ENCODE peak calls at places on chromosomes 4 and X, in four cellular contexts. L, W, F and H are unnamed samples.

GRCh38 chr4:94577136-94577535 is 125.4 kb downstream of the PDLIM5 start:
- DNase-seq in W (peak; percentile 71), F (no peak), L (peak; percentile 64), H (peak; percentile 23)

GRCh38 chrX:133660356-133660755 is 245.1 kb upstream of the GPC4 start:
- DNase-seq in W (no peak), F (no peak), L (no peak), H (no peak)

GRCh38 chr4:7960790-7961655 is 21.4 kb upstream of the AFAP1 start:
- DNase-seq in W (no peak), F (no peak), L (no peak), H (no peak)

GRCh38 chrX:1417921-1418875 is 26.3 kb upstream of the SLC25A6 start:
- DNase-seq in F (no peak), L (no peak), W (peak; percentile 61), H (no peak)

GRCh38 chr4:165207016-165207430 is 338 bp upstream of the KLHL2 start:
- DNase-seq in W (no peak), F (no peak), L (peak; percentile 14), H (peak; percentile 14)

GRCh38 chr4:10853196-10853595 is 168.6 kb upstream of the CLNK start:
- DNase-seq in F (no peak), W (no peak), L (no peak), H (no peak)

GRCh38 chrX:68936608-68937007 is 107.8 kb downstream of the EFNB1 start:
- DNase-seq in W (no peak), F (no peak), L (no peak), H (no peak)

GRCh38 chr4:1784789-1785591 is 8.1 kb upstream of the FGFR3 start:
- DNase-seq in F (no peak), L (peak; percentile 59), W (no peak), H (no peak)

GRCh38 chr4:180285796-180286195 is 1957.4 kb upstream of the TENM3 start:
- DNase-seq in F (no peak), W (no peak), L (no peak), H (no peak)

GRCh38 chrX:134747006-134747405 is 88.7 kb upstream of the PLAC1 start:
- DNase-seq in L (no peak), F (no peak), W (no peak), H (no peak)

GRCh38 chr4:115119804-115120352 is 6.5 kb upstream of the NDST4 start:
- DNase-seq in F (no peak), L (no peak), W (no peak), H (no peak)

GRCh38 chr4:62460329-62460728 is 1260.2 kb downstream of the ADGRL3 start:
- DNase-seq in W (no peak), F (no peak), L (no peak), H (no peak)

GRCh38 chr4:174214102-174214878 is 69.2 kb downstream of the FBXO8 start:
- DNase-seq in W (no peak), F (no peak), L (no peak), H (peak; percentile 28)

GRCh38 chrX:121592884-121593283 is 545.5 kb downstream of the GLUD2 start:
- DNase-seq in W (no peak), F (no peak), L (no peak), H (no peak)

GRCh38 chr4:23754688-23755087 is 135.2 kb downstream of the PPARGC1A start:
- DNase-seq in F (no peak), W (no peak), L (no peak), H (no peak)

GRCh38 chr4:24328711-24329110 is 255.6 kb downstream of the DHX15 start:
- DNase-seq in W (no peak), L (no peak), F (no peak), H (no peak)

GRCh38 chr4:39330353-39330752 is 35.8 kb downstream of the RFC1 start:
- DNase-seq in F (no peak), L (no peak), W (no peak), H (no peak)

GRCh38 chr4:75841641-75842520 is 60.4 kb downstream of the PPEF2 start:
- DNase-seq in L (peak; percentile 18), W (no peak), F (no peak), H (no peak)

GRCh38 chr4:30386266-30386895 is 333.8 kb upstream of the PCDH7 start:
- DNase-seq in F (no peak), W (no peak), L (no peak), H (no peak)

GRCh38 chrX:2401590-2402360 is 99.0 kb downstream of the DHRSX start:
- DNase-seq in L (peak; percentile 18), W (no peak), F (no peak), H (no peak)

GRCh38 chr4:13892739-13893105 is 265.2 kb upstream of the BOD1L1 start:
- DNase-seq in F (no peak), W (no peak), L (no peak), H (no peak)

GRCh38 chrX:85544609-85545008 is 165.1 kb upstream of the POF1B start:
- DNase-seq in W (no peak), L (no peak), F (no peak), H (no peak)

GRCh38 chr4:8540991-8541390 is 39.2 kb upstream of the GPR78 start:
- DNase-seq in L (no peak), F (no peak), W (peak; percentile 41), H (no peak)

GRCh38 chr4:38099020-38099600 is 138.9 kb downstream of the PTTG2 start:
- DNase-seq in L (no peak), F (no peak), W (no peak), H (no peak)

GRCh38 chr4:43048570-43048969 is 156.1 kb downstream of the GRXCR1 start:
- DNase-seq in F (no peak), W (no peak), L (no peak), H (no peak)
- TF ChIP-seq CTCF in F (no peak), W (no peak), L (no peak), H (no peak)

GRCh38 chr4:139763205-139763604 is 97.6 kb downstream of the MGST2 start:
- DNase-seq in L (no peak), F (no peak), W (no peak), H (no peak)

GRCh38 chr4:139763668-139764067 is 98.0 kb downstream of the MGST2 start:
- DNase-seq in W (no peak), F (no peak), L (peak; percentile 35), H (no peak)

GRCh38 chr4:139762715-139763114 is 97.1 kb downstream of the MGST2 start:
- DNase-seq in L (peak; percentile 59), F (no peak), W (no peak), H (no peak)

GRCh38 chr4:139760558-139760957 is 94.9 kb downstream of the MGST2 start:
- DNase-seq in W (no peak), L (no peak), F (no peak), H (no peak)

GRCh38 chr4:139761461-139761860 is 95.8 kb downstream of the MGST2 start:
- DNase-seq in L (no peak), F (no peak), W (no peak), H (no peak)
- TF ChIP-seq CTCF in L (peak; percentile 20), F (peak; percentile 19), W (no peak), H (no peak)

GRCh38 chr4:41819621-41820020 is 71.1 kb upstream of the PHOX2B start:
- DNase-seq in F (no peak), W (no peak), L (no peak), H (no peak)

GRCh38 chr4:41820473-41820872 is 71.9 kb upstream of the PHOX2B start:
- DNase-seq in F (no peak), L (no peak), W (no peak), H (no peak)

GRCh38 chr4:41815478-41815877 is 67.0 kb upstream of the PHOX2B start:
- DNase-seq in L (no peak), F (no peak), W (no peak), H (no peak)

DNA sequence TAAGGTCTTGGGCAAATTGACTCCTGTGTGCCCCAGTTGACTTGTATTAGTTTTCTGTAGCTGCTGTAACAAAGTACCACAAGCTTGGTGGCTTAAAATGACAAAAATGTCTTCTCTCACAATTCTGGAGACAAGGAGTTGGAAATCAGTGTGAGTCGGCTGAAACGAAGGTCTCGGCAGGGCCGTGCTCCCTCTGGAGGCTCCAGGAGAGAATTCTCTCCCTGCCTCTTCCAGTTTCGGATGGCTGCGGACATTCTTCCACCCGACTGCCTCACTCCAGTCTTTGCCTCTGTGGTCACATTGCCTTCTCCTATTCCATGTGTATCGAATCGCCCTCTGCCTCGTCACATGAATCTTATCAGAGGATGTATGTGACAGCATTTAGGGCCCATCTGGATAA is 66.0 kb upstream of the PHOX2B start:
- DNase-seq in L (no peak), F (peak; percentile 31), W (no peak), H (peak; percentile 47)
- TF ChIP-seq CTCF in L (peak; percentile 46), F (no peak), W (no peak), H (peak; percentile 33)

GRCh38 chr4:168511780-168512467 is 15.1 kb downstream of the PALLD start:
- DNase-seq in F (no peak), W (no peak), L (no peak), H (no peak)

GRCh38 chr4:168509786-168510185 is 12.9 kb downstream of the PALLD start:
- DNase-seq in L (no peak), F (no peak), W (no peak), H (no peak)

GRCh38 chr4:168516841-168517240 is 20.0 kb downstream of the PALLD start:
- DNase-seq in W (no peak), F (no peak), L (peak; percentile 48), H (no peak)

GRCh38 chr4:168515222-168516011 is 18.6 kb downstream of the PALLD start:
- DNase-seq in F (no peak), W (no peak), L (peak; percentile 25), H (no peak)

DNA sequence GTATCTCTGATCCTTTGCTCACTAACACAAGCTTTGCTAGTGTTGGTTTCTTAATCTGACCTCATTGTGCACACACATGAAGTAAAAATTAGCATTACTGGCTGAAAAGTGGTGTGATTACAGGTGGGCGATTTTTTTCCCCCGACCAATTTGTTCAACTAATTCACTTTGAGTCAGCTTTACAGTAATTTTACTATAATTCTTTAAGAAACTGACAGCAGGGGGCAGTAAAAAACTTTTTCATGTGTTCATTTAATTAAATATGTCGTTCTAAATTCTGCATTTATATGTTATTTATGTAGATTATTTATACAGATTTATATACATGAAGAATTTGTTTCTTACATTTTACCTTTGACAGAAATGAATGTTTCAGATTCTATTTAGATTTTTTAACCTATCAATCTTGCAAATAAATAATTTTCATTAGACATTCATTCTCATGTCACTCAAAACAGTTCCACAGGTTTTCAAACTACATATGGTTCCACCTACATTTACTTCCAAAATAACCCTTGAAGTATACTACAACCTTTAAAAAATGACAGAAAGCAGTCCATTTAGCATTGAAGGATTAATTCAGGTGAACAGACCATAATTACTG is 17.5 kb downstream of the PALLD start:
- DNase-seq in W (no peak), L (no peak), F (no peak), H (no peak)
- TF ChIP-seq CTCF in W (peak; percentile 42), L (peak; percentile 37), F (peak; percentile 75), H (peak; percentile 15)

GRCh38 chr4:77433102-77433733 is 172.4 kb upstream of the CXCL13 start:
- DNase-seq in F (peak; percentile 31), W (no peak), L (peak; percentile 23), H (peak; percentile 13)
- TF ChIP-seq CTCF in F (peak; percentile 68), W (peak; percentile 59), L (peak; percentile 48), H (peak; percentile 60)

GRCh38 chr4:52861879-52862604 is at the start of gene RASL11B:
- DNase-seq in F (peak; percentile 84), L (peak; percentile 91), W (peak; percentile 92), H (peak; percentile 93)
- TF ChIP-seq CTCF in F (no peak), L (peak; percentile 39), W (peak; percentile 52), H (peak; percentile 26)